ENCODE peak calls at places on chromosomes 6 and 20, in nine cellular contexts. C, Y, M, B, U, G, X, O and P are unnamed samples.

GRCh38 chr6:160919713-160920112 is 71.9 kb upstream of the MAP3K4 start:
- DNase-seq in C (peak), Y (no peak), M (peak), B (no peak), U (peak), G (no peak), X (peak), O (peak), P (no peak)

GRCh38 chr20:11902264-11902663 is 15.4 kb upstream of the BTBD3 start:
- DNase-seq in C (peak), Y (no peak), M (no peak), B (no peak), U (peak), G (no peak), X (no peak), O (no peak), P (no peak)

GRCh38 chr6:138662474-138662873 is 111.1 kb upstream of the CCDC28A start:
- DNase-seq in C (peak), Y (no peak), M (no peak), B (no peak), U (peak), G (no peak), X (peak), O (no peak), P (no peak)

GRCh38 chr6:127083231-127084015 is 35.0 kb upstream of the RSPO3 start:
- DNase-seq in C (no peak), Y (no peak), M (no peak), B (no peak), U (no peak), G (no peak), X (no peak), O (no peak), P (no peak)

GRCh38 chr20:24773751-24774201 is 175.3 kb upstream of the CST7 start:
- DNase-seq in C (peak), Y (no peak), M (peak), B (no peak), U (peak), G (peak), X (no peak), O (no peak), P (peak)

GRCh38 chr20:49866051-49866450 is 49.3 kb downstream of the SPATA2 start:
- DNase-seq in C (no peak), Y (no peak), M (peak), B (no peak), U (no peak), G (no peak), X (no peak), O (no peak), P (peak)

GRCh38 chr6:32177182-32177787 is 920 bp upstream of the RNF5 start:
- DNase-seq in C (no peak), Y (no peak), M (no peak), B (no peak), U (no peak), G (peak), X (no peak), O (no peak), P (peak)

GRCh38 chr6:13091192-13091591 is 237.1 kb downstream of the TBC1D7 start:
- DNase-seq in C (no peak), Y (no peak), M (no peak), B (no peak), U (no peak), G (no peak), X (no peak), O (peak), P (no peak)

GRCh38 chr20:17749979-17750721 is 50.4 kb downstream of the BANF2 start:
- DNase-seq in C (peak), Y (peak), M (peak), B (peak), U (no peak), G (no peak), X (peak), O (peak), P (no peak)

GRCh38 chr6:150254671-150255228 is 111.9 kb downstream of the PPP1R14C start:
- DNase-seq in C (no peak), Y (no peak), M (peak), B (no peak), U (peak), G (no peak), X (no peak), O (no peak), P (no peak)

GRCh38 chr6:33694401-33694931 is 17.0 kb downstream of the UQCC2 start:
- DNase-seq in C (peak), Y (peak), M (peak), B (peak), U (peak), G (no peak), X (no peak), O (peak), P (no peak)

GRCh38 chr6:1641391-1641790 is 31.7 kb downstream of the FOXC1 start:
- DNase-seq in C (no peak), Y (no peak), M (no peak), B (no peak), U (peak), G (no peak), X (no peak), O (peak), P (no peak)

GRCh38 chr6:28354688-28355554 is 5.2 kb downstream of the ZKSCAN3 start:
- DNase-seq in C (no peak), Y (no peak), M (no peak), B (no peak), U (no peak), G (no peak), X (no peak), O (no peak), P (no peak)
- H3K4me3 ChIP-seq in C (no peak), Y (no peak), M (peak), B (peak), U (peak), G (peak), X (no peak), O (no peak), P (no peak)

GRCh38 chr20:1278993-1279392 is 12.9 kb downstream of the SNPH start:
- DNase-seq in C (no peak), Y (no peak), M (no peak), B (no peak), U (no peak), G (no peak), X (no peak), O (no peak), P (no peak)

GRCh38 chr20:1275919-1276318 is 9.8 kb downstream of the SNPH start:
- DNase-seq in C (no peak), Y (no peak), M (no peak), B (no peak), U (no peak), G (no peak), X (no peak), O (no peak), P (no peak)

GRCh38 chr20:1277529-1278322 is 11.6 kb downstream of the SNPH start:
- DNase-seq in C (no peak), Y (no peak), M (no peak), B (no peak), U (no peak), G (no peak), X (no peak), O (no peak), P (no peak)

GRCh38 chr20:1280421-1281102 is 14.5 kb downstream of the SNPH start:
- DNase-seq in C (no peak), Y (no peak), M (no peak), B (no peak), U (no peak), G (no peak), X (no peak), O (no peak), P (no peak)

DNA sequence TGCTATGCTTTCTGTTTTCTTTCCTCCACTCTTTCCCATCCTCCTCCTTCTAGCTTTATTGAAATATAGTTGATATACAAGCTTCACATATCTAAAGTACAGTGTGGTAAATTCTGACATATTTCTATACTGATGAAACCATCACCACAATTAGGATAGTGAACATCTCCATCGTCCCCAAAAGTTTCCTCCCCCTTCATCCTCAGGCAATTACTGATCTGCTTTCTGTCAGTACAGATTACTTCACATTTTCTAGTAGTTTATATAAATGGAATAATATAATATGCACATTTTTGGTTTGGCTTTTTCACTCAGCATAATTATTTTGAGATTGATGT is 12.2 kb downstream of the SNPH start:
- DNase-seq in C (no peak), Y (no peak), M (no peak), B (no peak), U (no peak), G (no peak), X (no peak), O (no peak), P (no peak)
- TF ChIP-seq CTCF in C (no peak), Y (no peak), M (no peak), B (no peak), U (no peak), G (no peak), X (no peak), O (no peak), P (no peak)

GRCh38 chr20:22568872-22569344 is 15.5 kb downstream of the FOXA2 start:
- DNase-seq in C (no peak), Y (no peak), M (no peak), B (no peak), U (no peak), G (no peak), X (no peak), O (peak), P (no peak)
- H3K4me3 ChIP-seq in C (no peak), Y (no peak), M (no peak), B (no peak), U (no peak), G (no peak), X (no peak), O (peak), P (no peak)

GRCh38 chr20:884983-885952 is 30.9 kb downstream of the ANGPT4 start:
- DNase-seq in C (peak), Y (peak), M (peak), B (no peak), U (peak), G (peak), X (no peak), O (peak), P (peak)
- TF ChIP-seq CTCF in C (peak), Y (no peak), M (no peak), B (no peak), U (no peak), G (no peak), X (no peak), O (no peak), P (no peak)

GRCh38 chr20:13356087-13356486 is 135.0 kb downstream of the ISM1 start:
- DNase-seq in C (no peak), Y (no peak), M (no peak), B (no peak), U (no peak), G (no peak), X (peak), O (no peak), P (no peak)

GRCh38 chr20:13355386-13355785 is 134.3 kb downstream of the ISM1 start:
- DNase-seq in C (no peak), Y (no peak), M (no peak), B (no peak), U (peak), G (no peak), X (peak), O (no peak), P (no peak)

GRCh38 chr20:13353261-13353945 is 132.3 kb downstream of the ISM1 start:
- DNase-seq in C (peak), Y (no peak), M (no peak), B (no peak), U (peak), G (no peak), X (no peak), O (no peak), P (no peak)

DNA sequence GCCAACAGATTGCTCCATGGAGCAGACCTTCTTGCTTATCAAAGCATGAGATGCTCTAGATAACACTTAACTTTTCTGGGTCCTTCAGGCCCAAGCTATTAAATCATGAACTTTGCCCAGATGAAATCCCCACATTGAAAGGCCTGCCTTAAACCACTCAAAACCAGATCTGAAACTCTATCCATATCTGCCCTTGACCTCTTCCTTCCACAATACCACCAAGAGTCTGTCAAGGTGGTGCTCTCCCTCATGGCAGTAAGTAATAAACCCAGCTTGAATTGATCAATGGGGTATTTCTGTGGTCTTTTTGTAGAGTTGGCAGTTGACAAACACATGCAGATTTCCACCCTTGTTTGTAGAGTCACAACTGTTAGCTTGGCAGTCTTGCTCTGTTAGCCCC is 135.5 kb downstream of the ISM1 start:
- DNase-seq in C (no peak), Y (no peak), M (no peak), B (no peak), U (no peak), G (no peak), X (no peak), O (no peak), P (no peak)
- H3K4me3 ChIP-seq in C (no peak), Y (no peak), M (no peak), B (no peak), U (no peak), G (no peak), X (no peak), O (no peak), P (no peak)

DNA sequence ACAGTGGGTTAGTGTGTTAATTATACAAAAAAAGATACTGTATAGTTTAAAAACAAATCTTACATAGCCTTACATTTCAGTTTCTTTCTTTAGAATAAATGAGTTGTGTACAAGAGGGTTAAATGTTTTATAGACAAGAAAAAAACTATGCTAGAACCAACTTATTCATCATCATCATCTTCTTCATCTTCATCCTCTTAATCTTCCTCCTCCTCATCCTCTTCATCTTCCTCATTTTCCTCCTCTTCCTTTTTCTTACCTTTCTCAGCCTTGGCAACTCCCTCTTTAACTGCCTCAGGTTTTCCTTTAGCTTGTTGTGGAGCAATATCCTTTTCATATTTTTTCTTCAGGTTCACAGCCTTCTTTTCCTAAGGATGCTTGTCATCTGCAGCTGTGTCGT is 53.7 kb downstream of the RPS12 start:
- DNase-seq in C (no peak), Y (no peak), M (no peak), B (no peak), U (no peak), G (no peak), X (no peak), O (no peak), P (no peak)
- TF ChIP-seq CTCF in C (no peak), Y (no peak), M (no peak), B (no peak), U (no peak), G (no peak), X (no peak), O (no peak), P (no peak)

GRCh38 chr20:9516658-9516987 is 2.2 kb downstream of the LAMP5 start:
- DNase-seq in C (no peak), Y (no peak), M (no peak), B (no peak), U (no peak), G (peak), X (no peak), O (no peak), P (peak)
- H3K4me3 ChIP-seq in C (no peak), Y (no peak), M (no peak), B (no peak), U (no peak), G (peak), X (no peak), O (no peak), P (peak)

GRCh38 chr20:641516-641913 is 11.5 kb downstream of the SRXN1 start:
- DNase-seq in C (no peak), Y (peak), M (no peak), B (no peak), U (no peak), G (no peak), X (peak), O (no peak), P (no peak)
- TF ChIP-seq CTCF in C (no peak), Y (no peak), M (no peak), B (no peak), U (no peak), G (no peak), X (peak), O (no peak), P (no peak)